ENCODE peak calls at places on chromosome X, in four cellular contexts. T is mesendoderm, V is IMR-90, B is H1. M is an unnamed sample.

GRCh38 chrX:149274516-149275105 is 230.5 kb downstream of the IDS start:
- DNase-seq in V (no peak), T (no peak), B (no peak), M (no peak)

GRCh38 chrX:81021478-81021877 is 180.2 kb downstream of the HMGN5 start:
- DNase-seq in B (no peak), V (no peak), T (no peak), M (no peak)

GRCh38 chrX:111671668-111672067 is 9.3 kb upstream of the ALG13 start:
- DNase-seq in V (no peak), B (no peak), T (no peak), M (no peak)

GRCh38 chrX:7147431-7147977 is at the start of gene STS:
- DNase-seq in V (peak), B (no peak), T (peak), M (peak)

GRCh38 chrX:17214962-17215361 is 160.0 kb upstream of the NHS start:
- DNase-seq in T (no peak), B (no peak), V (no peak), M (no peak)

GRCh38 chrX:76148011-76148665 is 24.7 kb upstream of the PBDC1 start:
- DNase-seq in T (peak), V (peak), B (no peak), M (no peak)

GRCh38 chrX:132592880-132593279 is 104.0 kb upstream of the MBNL3 start:
- DNase-seq in V (no peak), T (peak), B (no peak), M (peak)

GRCh38 chrX:119541188-119541587 is 24.0 kb downstream of the STEEP1 start:
- DNase-seq in T (peak), V (peak), B (no peak), M (peak)

GRCh38 chrX:1400049-1400448 is 8.1 kb upstream of the SLC25A6 start:
- DNase-seq in B (no peak), V (no peak), T (no peak), M (no peak)

GRCh38 chrX:49178537-49178936 is 6.8 kb downstream of the PLP2 start:
- DNase-seq in V (no peak), B (no peak), T (no peak), M (no peak)

GRCh38 chrX:71533850-71534515 is 1.1 kb downstream of the OGT start:
- DNase-seq in T (peak), B (no peak), V (peak), M (peak)

GRCh38 chrX:37701588-37701987 is 16.0 kb downstream of the XK start:
- DNase-seq in V (no peak), B (no peak), T (peak), M (peak)

GRCh38 chrX:30572004-30572403 is 5.6 kb downstream of the TASL start:
- DNase-seq in T (no peak), B (no peak), V (no peak), M (no peak)

GRCh38 chrX:30573125-30573524 is 4.4 kb downstream of the TASL start:
- DNase-seq in B (no peak), T (no peak), V (no peak), M (no peak)

GRCh38 chrX:30572678-30573077 is 4.9 kb downstream of the TASL start:
- DNase-seq in T (no peak), B (no peak), V (no peak), M (no peak)

GRCh38 chrX:30570505-30570904 is 7.1 kb downstream of the TASL start:
- DNase-seq in V (peak), T (no peak), B (no peak), M (no peak)
- H3K56ac ChIP-seq in V (no peak), T (no peak), B (no peak), M (no peak)

GRCh38 chrX:33434256-33435092 is 223.1 kb upstream of the DMD start:
- DNase-seq in T (peak), B (peak), V (peak), M (peak)
- H3K56ac ChIP-seq in T (peak), B (no peak), V (no peak), M (no peak)

GRCh38 chrX:79100791-79101484 is 43.5 kb upstream of the GPR174 start:
- DNase-seq in B (no peak), V (no peak), T (no peak), M (no peak)
- H3K56ac ChIP-seq in B (no peak), V (no peak), T (no peak), M (no peak)

GRCh38 chrX:154012336-154012991 is 7.2 kb downstream of the IRAK1 start:
- DNase-seq in T (peak), V (no peak), B (no peak), M (no peak)
- H3K56ac ChIP-seq in T (no peak), V (no peak), B (no peak), M (no peak)

M was measured in H9.